ENCODE peak calls at places on chromosome 15, in ten cellular contexts. G, Y, W, S, X, T, L, I, Q and R are unnamed samples.

GRCh38 chr15:53414167-53414566 is 345.3 kb downstream of the WDR72 start:
- DNase-seq in G (no peak), Y (no peak), W (no peak), S (no peak), X (peak; percentile 38), T (no peak), L (no peak), I (no peak), Q (no peak), R (no peak)

GRCh38 chr15:64738231-64739095 is 36.9 kb downstream of the RBPMS2 start:
- DNase-seq in G (no peak), Y (no peak), W (no peak), S (no peak), X (no peak), T (no peak), L (no peak), I (no peak), Q (no peak), R (no peak)

GRCh38 chr15:82970078-82970686 is 15.8 kb upstream of the RAMAC start:
- DNase-seq in G (no peak), Y (no peak), W (no peak), S (no peak), X (no peak), T (no peak), L (no peak), I (no peak), Q (no peak), R (no peak)

GRCh38 chr15:48352474-48353072 is 21.3 kb downstream of the DUT start:
- DNase-seq in G (peak; percentile 84), Y (peak; percentile 47), W (peak; percentile 0), S (peak; percentile 54), X (peak; percentile 70), T (peak; percentile 82), L (peak; percentile 79), I (no peak), Q (peak; percentile 46), R (no peak)

GRCh38 chr15:85172846-85173490 is 191.3 kb downstream of the PDE8A start:
- DNase-seq in G (no peak), Y (peak; percentile 37), W (no peak), S (no peak), X (no peak), T (peak; percentile 41), L (no peak), I (no peak), Q (no peak), R (no peak)

GRCh38 chr15:78676424-78677110 is 35.6 kb upstream of the CHRNB4 start:
- DNase-seq in G (no peak), Y (no peak), W (no peak), S (peak; percentile 43), X (no peak), T (no peak), L (no peak), I (no peak), Q (no peak), R (no peak)

GRCh38 chr15:60374628-60375081 is 23.1 kb downstream of the ANXA2 start:
- DNase-seq in G (no peak), Y (peak; percentile 96), W (no peak), S (peak; percentile 74), X (peak; percentile 53), T (peak; percentile 97), L (peak; percentile 60), I (no peak), Q (peak; percentile 60), R (peak; percentile 83)

GRCh38 chr15:69972436-69972835 is 125.3 kb downstream of the TLE3 start:
- DNase-seq in G (no peak), Y (no peak), W (no peak), S (no peak), X (no peak), T (no peak), L (no peak), I (no peak), Q (no peak), R (no peak)

GRCh38 chr15:76359152-76359551 is 22.6 kb downstream of the ISL2 start:
- DNase-seq in G (no peak), Y (no peak), W (no peak), S (no peak), X (no peak), T (no peak), L (no peak), I (no peak), Q (no peak), R (no peak)

GRCh38 chr15:71042356-71042922 is 72.8 kb upstream of the THSD4 start:
- DNase-seq in G (no peak), Y (no peak), W (no peak), S (no peak), X (no peak), T (no peak), L (no peak), I (no peak), Q (no peak), R (no peak)

GRCh38 chr15:63191895-63192603 is 2.6 kb downstream of the RAB8B start:
- DNase-seq in G (peak; percentile 86), Y (no peak), W (no peak), S (no peak), X (no peak), T (no peak), L (no peak), I (no peak), Q (no peak), R (no peak)

DNA sequence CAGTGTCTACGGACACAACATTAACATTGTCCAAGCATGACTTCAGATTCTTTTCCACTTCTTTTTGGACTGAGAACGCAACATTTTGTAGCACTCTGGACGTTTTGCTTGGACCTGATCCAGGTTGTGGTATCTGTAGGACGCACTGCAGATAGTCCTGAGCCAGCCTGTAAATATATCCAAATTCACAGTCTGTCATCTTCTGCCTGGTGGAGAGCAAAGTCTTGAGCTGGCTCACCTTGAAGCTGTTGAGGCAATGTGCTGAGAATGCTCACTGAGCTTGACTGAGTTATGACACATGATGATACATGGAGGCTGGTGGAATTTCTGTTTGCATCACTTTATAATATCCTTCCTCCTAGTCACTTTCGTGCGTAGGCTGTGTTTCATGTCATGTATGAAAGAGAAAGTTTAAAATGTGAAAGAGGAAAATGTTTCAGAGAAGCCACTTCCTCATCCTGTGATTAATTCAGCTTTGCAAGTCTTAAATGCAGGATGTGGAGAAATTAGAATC is at the start of gene BCL2A1:
- DNase-seq in G (no peak), Y (peak; percentile 96), W (no peak), S (no peak), X (peak; percentile 47), T (peak; percentile 88), L (no peak), I (no peak), Q (no peak), R (no peak)
- H3K27ac ChIP-seq in G (no peak within 1 kb of the TSS), Y (no peak within 1 kb of the TSS), W (no peak within 1 kb of the TSS), S (no peak within 1 kb of the TSS), X (no peak within 1 kb of the TSS), T (peak within 1 kb of the TSS; percentile 92), L (no peak within 1 kb of the TSS), I (no peak within 1 kb of the TSS), Q (no peak within 1 kb of the TSS), R (no peak within 1 kb of the TSS)

GRCh38 chr15:74380361-74381189 is 13.1 kb upstream of the CYP11A1 start:
- DNase-seq in G (no peak), Y (no peak), W (no peak), S (peak; percentile 31), X (no peak), T (no peak), L (no peak), I (no peak), Q (no peak), R (peak; percentile 44)

GRCh38 chr15:74381190-74381453 is 13.7 kb upstream of the CYP11A1 start:
- DNase-seq in G (no peak), Y (no peak), W (no peak), S (no peak), X (no peak), T (no peak), L (no peak), I (no peak), Q (no peak), R (no peak)

GRCh38 chr15:74383286-74383685 is 15.8 kb upstream of the CYP11A1 start:
- DNase-seq in G (no peak), Y (no peak), W (no peak), S (no peak), X (no peak), T (no peak), L (no peak), I (no peak), Q (no peak), R (no peak)

GRCh38 chr15:74381481-74381880 is 14.0 kb upstream of the CYP11A1 start:
- DNase-seq in G (no peak), Y (no peak), W (no peak), S (peak; percentile 23), X (no peak), T (no peak), L (no peak), I (no peak), Q (no peak), R (no peak)

GRCh38 chr15:74382004-74382816 is 14.8 kb upstream of the CYP11A1 start:
- DNase-seq in G (peak; percentile 78), Y (peak; percentile 86), W (peak; percentile 72), S (peak; percentile 93), X (peak; percentile 87), T (peak; percentile 91), L (peak; percentile 92), I (peak; percentile 86), Q (peak; percentile 79), R (peak; percentile 91)
- H3K27ac ChIP-seq in G (peak overlapping the region; percentile 99), Y (peak overlapping the region; percentile 95), W (no peak overlapping the region), S (no peak overlapping the region), X (no peak overlapping the region), T (peak overlapping the region; percentile 99), L (no peak overlapping the region), I (no peak overlapping the region), Q (no peak overlapping the region), R (no peak overlapping the region)

GRCh38 chr15:90101969-90102890 is at the start of gene IDH2:
- DNase-seq in G (peak; percentile 88), Y (peak; percentile 78), W (peak; percentile 71), S (peak; percentile 86), X (peak; percentile 85), T (peak; percentile 89), L (peak; percentile 93), I (peak; percentile 82), Q (peak; percentile 63), R (peak; percentile 92)
- H3K27ac ChIP-seq in G (peak within 1 kb of the TSS; percentile 97), Y (peak within 1 kb of the TSS; percentile 24), W (peak within 1 kb of the TSS; percentile 99), S (no peak within 1 kb of the TSS), X (peak within 1 kb of the TSS; percentile 99), T (peak within 1 kb of the TSS; percentile 6), L (peak within 1 kb of the TSS; percentile 92), I (peak within 1 kb of the TSS; percentile 98), Q (peak within 1 kb of the TSS; percentile 98), R (peak within 1 kb of the TSS; percentile 84)

DNA sequence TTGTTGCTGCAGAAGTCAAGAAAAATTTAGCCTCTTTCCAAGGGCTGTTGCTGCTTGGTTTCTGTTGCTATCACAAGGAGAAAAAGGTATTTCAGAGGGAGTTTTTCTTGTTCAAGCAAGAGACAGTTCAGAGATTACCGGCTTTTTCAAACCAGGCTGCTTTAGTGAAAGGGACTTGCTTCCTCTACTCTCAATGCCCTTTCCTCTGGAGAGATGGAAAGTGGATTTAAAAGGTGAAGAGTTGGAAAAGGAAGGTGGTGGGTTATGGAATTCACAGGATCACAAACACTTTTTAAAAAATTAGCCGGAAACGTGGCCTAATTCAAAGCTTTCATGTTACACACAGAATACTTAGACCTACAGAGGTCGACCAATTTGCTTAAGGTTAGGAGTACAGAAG is 1.1 kb downstream of the PARP6 start:
- DNase-seq in G (no peak), Y (no peak), W (no peak), S (no peak), X (no peak), T (no peak), L (no peak), I (no peak), Q (no peak), R (no peak)
- H3K27ac ChIP-seq in G (no peak overlapping the region), Y (peak overlapping the region; percentile 68), W (no peak overlapping the region), S (no peak overlapping the region), X (no peak overlapping the region), T (no peak overlapping the region), L (peak overlapping the region; percentile 94), I (no peak overlapping the region), Q (peak overlapping the region; percentile 87), R (no peak overlapping the region)